ENCODE peak calls at places on chromosomes 3 and 15, in five cellular contexts. X is left ventricle myocardium inferior, B is adrenal gland, J is fibroblast of lung, W is upper lobe of right lung. P is an unnamed sample.

GRCh38 chr15:99100245-99101173 is 4.4 kb upstream of the SYNM start:
- DNase-seq in X (peak; percentile 84), B (peak; percentile 90), J (peak; percentile 63), W (peak; percentile 89), P (no peak)

GRCh38 chr3:179663093-179663492 is 10.3 kb downstream of the USP13 start:
- DNase-seq in X (no peak), B (no peak), J (no peak), W (no peak), P (no peak)

GRCh38 chr3:32996755-32997091 is 45.3 kb downstream of the CCR4 start:
- DNase-seq in X (no peak), B (no peak), J (no peak), W (no peak), P (no peak)

GRCh38 chr15:89482139-89482538 is 14.2 kb downstream of the RHCG start:
- DNase-seq in X (no peak), B (no peak), J (no peak), W (no peak), P (no peak)

GRCh38 chr3:87468235-87468634 is 191.9 kb upstream of the POU1F1 start:
- DNase-seq in X (no peak), B (no peak), J (no peak), W (no peak), P (no peak)

GRCh38 chr15:80893777-80894176 is 95.8 kb downstream of the MESD start:
- DNase-seq in X (peak; percentile 34), B (no peak), J (no peak), W (no peak), P (no peak)

GRCh38 chr3:8839607-8840325 is 70.4 kb upstream of the OXTR start:
- DNase-seq in X (no peak), B (no peak), J (peak; percentile 45), W (no peak), P (no peak)

GRCh38 chr3:183081459-183082183 is 17.7 kb downstream of the MCCC1 start:
- DNase-seq in X (no peak), B (no peak), J (no peak), W (no peak), P (no peak)

GRCh38 chr3:8709801-8710524 is 23.6 kb upstream of the CAV3 start:
- DNase-seq in X (no peak), B (no peak), J (no peak), W (no peak), P (no peak)

GRCh38 chr3:188948658-188949400 is 222.9 kb upstream of the TPRG1 start:
- DNase-seq in X (no peak), B (peak; percentile 86), J (peak; percentile 99), W (no peak), P (peak; percentile 53)

GRCh38 chr3:64748244-64748894 is 60.6 kb upstream of the ADAMTS9 start:
- DNase-seq in X (no peak), B (no peak), J (no peak), W (no peak), P (no peak)

GRCh38 chr3:100170492-100170891 is 56.2 kb upstream of the FILIP1L start:
- DNase-seq in X (no peak), B (no peak), J (no peak), W (no peak), P (no peak)

GRCh38 chr3:177037241-177037640 is 160.0 kb downstream of the TBL1XR1 start:
- DNase-seq in X (no peak), B (no peak), J (peak; percentile 49), W (no peak), P (no peak)

GRCh38 chr3:27607370-27607769 is 114.8 kb downstream of the EOMES start:
- DNase-seq in X (no peak), B (no peak), J (peak; percentile 45), W (no peak), P (no peak)

GRCh38 chr15:80977627-80978036 is 12.0 kb downstream of the MESD start:
- DNase-seq in X (peak; percentile 46), B (peak; percentile 59), J (no peak), W (peak; percentile 74), P (no peak)

GRCh38 chr3:147129665-147130064 is 276.7 kb downstream of the ZIC4 start:
- DNase-seq in X (no peak), B (no peak), J (no peak), W (no peak), P (no peak)

GRCh38 chr15:52143862-52144261 is 31.3 kb upstream of the BCL2L10 start:
- DNase-seq in X (no peak), B (peak; percentile 39), J (peak; percentile 93), W (no peak), P (peak; percentile 28)

GRCh38 chr3:156459434-156459833 is 95.5 kb downstream of the SSR3 start:
- DNase-seq in X (peak; percentile 44), B (no peak), J (no peak), W (no peak), P (no peak)

GRCh38 chr3:27089641-27090040 is 279.5 kb downstream of the NEK10 start:
- DNase-seq in X (no peak), B (no peak), J (no peak), W (no peak), P (no peak)

GRCh38 chr3:47761046-47761445 is 20.6 kb downstream of the SMARCC1 start:
- DNase-seq in X (no peak), B (no peak), J (no peak), W (no peak), P (no peak)

GRCh38 chr3:149967067-149967685 is 3.5 kb downstream of the PFN2 start:
- DNase-seq in X (no peak), B (no peak), J (peak; percentile 45), W (no peak), P (no peak)

GRCh38 chr3:69012836-69013255 is 638 bp downstream of the EOGT start:
- DNase-seq in X (peak; percentile 47), B (peak; percentile 68), J (peak; percentile 50), W (peak; percentile 83), P (no peak)

GRCh38 chr3:86921981-86922680 is 68.8 kb downstream of the VGLL3 start:
- DNase-seq in X (no peak), B (no peak), J (peak; percentile 34), W (no peak), P (no peak)

GRCh38 chr15:58669108-58669507 is 80.4 kb downstream of the ADAM10 start:
- DNase-seq in X (no peak), B (no peak), J (no peak), W (no peak), P (no peak)

GRCh38 chr15:58830556-58830955 is 59.5 kb downstream of the MINDY2 start:
- DNase-seq in X (no peak), B (no peak), J (no peak), W (no peak), P (peak; percentile 7)

DNA sequence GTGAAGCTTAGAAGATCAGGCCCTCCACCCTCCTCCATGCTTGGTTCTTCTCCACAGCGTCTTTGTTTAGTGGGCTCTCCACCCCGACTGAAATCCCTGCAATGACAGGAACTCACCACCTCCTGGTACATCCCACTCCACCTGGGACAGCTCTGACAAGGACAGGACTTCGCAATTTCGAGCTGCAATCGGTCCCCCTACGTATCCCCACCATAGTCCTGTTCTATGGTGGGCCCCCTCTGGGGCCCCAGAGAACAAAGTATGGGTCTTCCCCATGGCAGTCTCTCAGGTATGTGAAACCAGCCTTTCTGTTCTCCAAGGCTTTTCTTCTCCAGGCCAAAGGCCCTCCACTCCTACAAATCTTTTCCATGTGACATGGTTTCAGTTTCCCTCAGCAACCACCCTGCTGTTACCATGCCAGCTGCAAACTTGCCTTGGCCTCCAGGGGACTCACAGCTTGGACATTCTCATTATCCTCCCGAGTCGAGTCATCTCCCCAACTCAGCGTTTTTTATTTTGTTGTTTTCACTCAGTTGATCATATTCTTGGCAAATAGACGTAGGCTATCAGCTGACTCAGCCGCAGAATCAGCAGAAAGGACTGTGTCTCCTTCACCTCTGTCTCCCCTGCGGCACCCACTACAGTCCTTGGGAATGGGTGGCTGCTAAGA is 233.3 kb downstream of the OPA1 start:
- DNase-seq in X (no peak), B (peak; percentile 76), J (peak; percentile 92), W (no peak), P (no peak)
- TF ChIP-seq CTCF in X (no peak), B (peak; percentile 35), J (no peak), W (no peak), P (no peak)

GRCh38 chr15:71752085-71752484 is 58.3 kb upstream of the NR2E3 start:
- DNase-seq in X (no peak), B (no peak), J (no peak), W (no peak), P (no peak)

GRCh38 chr15:71754660-71755059 is 55.7 kb upstream of the NR2E3 start:
- DNase-seq in X (no peak), B (no peak), J (no peak), W (no peak), P (no peak)

GRCh38 chr15:71755092-71755491 is 55.3 kb upstream of the NR2E3 start:
- DNase-seq in X (no peak), B (no peak), J (no peak), W (no peak), P (no peak)

GRCh38 chr15:71753346-71753745 is 57.0 kb upstream of the NR2E3 start:
- DNase-seq in X (no peak), B (no peak), J (peak; percentile 30), W (no peak), P (no peak)

GRCh38 chr15:71752604-71753289 is 57.6 kb upstream of the NR2E3 start:
- DNase-seq in X (no peak), B (peak; percentile 73), J (peak; percentile 98), W (no peak), P (peak; percentile 68)
- TF ChIP-seq CTCF in X (peak; percentile 58), B (peak; percentile 49), J (peak; percentile 67), W (peak; percentile 43), P (peak; percentile 51)

GRCh38 chr15:63823253-63823844 is 10.4 kb downstream of the HERC1 start:
- DNase-seq in X (no peak), B (no peak), J (no peak), W (no peak), P (no peak)

GRCh38 chr15:63830113-63830512 is 3.6 kb downstream of the HERC1 start:
- DNase-seq in X (no peak), B (no peak), J (no peak), W (no peak), P (no peak)

GRCh38 chr15:63827113-63827512 is 6.6 kb downstream of the HERC1 start:
- DNase-seq in X (no peak), B (no peak), J (no peak), W (no peak), P (no peak)

GRCh38 chr15:63824570-63824969 is 9.2 kb downstream of the HERC1 start:
- DNase-seq in X (no peak), B (no peak), J (no peak), W (no peak), P (no peak)

DNA sequence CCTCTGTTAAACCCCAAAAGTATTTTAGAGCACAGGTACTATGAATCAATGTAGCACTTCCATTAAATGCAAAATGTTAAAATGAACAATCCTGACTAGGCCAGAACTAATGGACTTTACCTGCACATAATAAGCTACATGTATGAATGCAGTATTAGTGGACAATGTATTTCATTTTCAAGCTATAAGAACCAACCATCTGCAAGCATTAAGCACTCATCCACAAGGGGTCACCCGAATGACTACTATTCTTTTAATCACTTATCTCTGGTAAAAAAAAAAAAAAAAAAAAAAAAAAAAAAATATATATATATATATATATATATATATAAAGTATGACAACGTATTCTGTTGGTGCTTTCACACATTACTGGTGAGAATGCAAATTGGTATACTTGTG is 7.2 kb downstream of the HERC1 start:
- DNase-seq in X (no peak), B (no peak), J (no peak), W (no peak), P (no peak)
- TF ChIP-seq CTCF in X (peak; percentile 31), B (no peak), J (peak; percentile 22), W (peak; percentile 27), P (no peak)

GRCh38 chr3:53486961-53487654 is 7.3 kb upstream of the CACNA1D start:
- DNase-seq in X (no peak), B (no peak), J (no peak), W (no peak), P (no peak)
- TF ChIP-seq CTCF in X (peak; percentile 6), B (no peak), J (peak; percentile 0), W (no peak), P (no peak)

GRCh38 chr15:64193971-64194370 is 31.1 kb upstream of the PPIB start:
- DNase-seq in X (no peak), B (no peak), J (no peak), W (no peak), P (no peak)
- TF ChIP-seq CTCF in X (no peak), B (no peak), J (no peak), W (no peak), P (no peak)